ENCODE peak calls at places on chromosomes 7 and 10, in six cellular contexts. V is HCT116, K is GM12865, D is HAP-1, A is neural progenitor cell, X is AG10803. P is an unnamed sample.

GRCh38 chr10:14156101-14156500 is 174.6 kb downstream of the FRMD4A start:
- DNase-seq in X (no peak), A (no peak), K (no peak), V (no peak), D (no peak), P (no peak)

GRCh38 chr7:155071121-155071651 is 1.1 kb downstream of the HTR5A start:
- DNase-seq in X (no peak), K (no peak), D (no peak), A (no peak), V (no peak), P (no peak)

GRCh38 chr10:129728246-129728820 is 235.7 kb downstream of the EBF3 start:
- DNase-seq in X (no peak), V (no peak), A (no peak), K (no peak), D (no peak), P (no peak)

GRCh38 chr10:101829561-101830315 is 11.5 kb upstream of the OGA start:
- DNase-seq in D (no peak), A (peak; percentile 92), V (no peak), K (peak; percentile 74), X (no peak), P (no peak)

GRCh38 chr7:33261585-33261984 is 132.2 kb downstream of the BBS9 start:
- DNase-seq in D (no peak), A (no peak), V (no peak), X (peak; percentile 36), K (peak; percentile 45), P (no peak)

GRCh38 chr10:5089869-5090268 is 4.3 kb upstream of the AKR1C3 start:
- DNase-seq in K (peak; percentile 38), A (peak; percentile 57), V (peak; percentile 34), D (no peak), X (peak; percentile 40), P (no peak)

GRCh38 chr10:130388746-130389145 is 252.6 kb downstream of the GLRX3 start:
- DNase-seq in X (no peak), D (no peak), V (no peak), A (no peak), K (no peak), P (no peak)

GRCh38 chr10:32972454-32972853 is 14.4 kb upstream of the ITGB1 start:
- DNase-seq in X (no peak), D (no peak), K (peak; percentile 16), A (no peak), V (no peak), P (no peak)

GRCh38 chr10:99346247-99346646 is 17.1 kb downstream of the CNNM1 start:
- DNase-seq in A (no peak), K (no peak), X (peak; percentile 93), V (no peak), D (no peak), P (peak; percentile 21)

GRCh38 chr10:49610735-49611165 is 640 bp downstream of the SLC18A3 start:
- DNase-seq in D (no peak), A (no peak), X (no peak), V (no peak), K (no peak), P (no peak)

GRCh38 chr10:49608925-49609282 is 1.2 kb upstream of the SLC18A3 start:
- DNase-seq in D (no peak), K (no peak), V (no peak), A (peak; percentile 35), X (no peak), P (no peak)

GRCh38 chr10:49609283-49610014 is 661 bp upstream of the SLC18A3 start:
- DNase-seq in D (no peak), A (peak; percentile 52), V (no peak), K (no peak), X (no peak), P (no peak)

GRCh38 chr10:49611166-49611814 is 1.2 kb downstream of the SLC18A3 start:
- DNase-seq in A (peak; percentile 77), D (no peak), V (no peak), X (no peak), K (no peak), P (no peak)

GRCh38 chr10:49610015-49610734 is at the start of gene SLC18A3:
- DNase-seq in D (no peak), V (no peak), X (no peak), K (no peak), A (peak; percentile 71), P (no peak)
- H3K4me3 ChIP-seq in D (no peak within 1 kb of the TSS), V (no peak within 1 kb of the TSS), X (no peak within 1 kb of the TSS), K (no peak within 1 kb of the TSS), A (peak within 1 kb of the TSS; percentile 45), P (no peak within 1 kb of the TSS)

DNA sequence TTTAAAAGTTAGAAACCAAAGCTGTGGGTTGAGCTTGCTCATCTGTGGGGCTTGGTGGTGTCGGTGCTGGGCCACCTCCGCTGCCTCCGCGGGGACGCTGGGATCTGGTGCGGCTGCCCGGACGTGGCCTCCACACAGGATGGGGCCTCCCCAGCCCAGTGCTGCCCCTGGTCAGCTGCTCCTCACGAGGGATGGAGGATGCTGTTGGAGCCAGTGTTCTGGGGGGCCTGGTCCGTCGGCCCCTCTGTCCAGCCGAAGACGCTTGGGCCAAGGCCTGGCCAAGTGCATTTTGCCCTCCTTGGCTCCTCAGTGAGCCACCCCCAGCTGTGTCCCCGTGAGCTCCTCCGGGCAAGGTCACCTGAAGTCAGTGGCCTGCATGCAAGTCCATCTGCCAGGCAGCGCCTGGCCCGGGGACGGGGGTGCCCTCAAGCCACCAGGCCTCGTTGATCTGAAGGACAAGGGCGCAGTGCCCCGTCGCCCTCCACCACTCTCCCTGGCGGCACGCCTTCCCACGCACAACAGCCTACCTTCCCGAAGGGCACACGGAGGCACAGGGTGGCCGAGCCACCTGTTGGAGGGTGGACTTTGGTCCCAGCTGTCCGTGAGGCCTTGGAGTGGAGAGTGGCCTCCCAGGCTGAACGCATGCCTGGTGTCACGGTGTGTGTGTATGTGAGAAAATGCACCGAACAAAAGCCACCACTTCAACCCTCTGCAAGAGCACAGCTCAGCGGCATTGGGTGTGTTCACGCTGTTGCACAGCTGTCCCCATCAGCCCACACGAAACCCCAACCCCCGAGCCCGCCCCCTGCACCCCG is 27.3 kb downstream of the KNDC1 start:
- DNase-seq in K (no peak), X (no peak), D (no peak), A (no peak), V (no peak), P (no peak)
- H3K4me3 ChIP-seq in K (no peak overlapping the region), X (no peak overlapping the region), D (no peak overlapping the region), A (no peak overlapping the region), V (no peak overlapping the region), P (no peak overlapping the region)

GRCh38 chr7:4613855-4614548 is 68.1 kb upstream of the FOXK1 start:
- DNase-seq in K (no peak), V (no peak), X (peak; percentile 86), A (no peak), D (no peak), P (peak; percentile 33)
- H3K4me3 ChIP-seq in K (no peak overlapping the region), V (no peak overlapping the region), X (peak overlapping the region; percentile 42), A (no peak overlapping the region), D (no peak overlapping the region), P (peak overlapping the region; percentile 39)

DNA sequence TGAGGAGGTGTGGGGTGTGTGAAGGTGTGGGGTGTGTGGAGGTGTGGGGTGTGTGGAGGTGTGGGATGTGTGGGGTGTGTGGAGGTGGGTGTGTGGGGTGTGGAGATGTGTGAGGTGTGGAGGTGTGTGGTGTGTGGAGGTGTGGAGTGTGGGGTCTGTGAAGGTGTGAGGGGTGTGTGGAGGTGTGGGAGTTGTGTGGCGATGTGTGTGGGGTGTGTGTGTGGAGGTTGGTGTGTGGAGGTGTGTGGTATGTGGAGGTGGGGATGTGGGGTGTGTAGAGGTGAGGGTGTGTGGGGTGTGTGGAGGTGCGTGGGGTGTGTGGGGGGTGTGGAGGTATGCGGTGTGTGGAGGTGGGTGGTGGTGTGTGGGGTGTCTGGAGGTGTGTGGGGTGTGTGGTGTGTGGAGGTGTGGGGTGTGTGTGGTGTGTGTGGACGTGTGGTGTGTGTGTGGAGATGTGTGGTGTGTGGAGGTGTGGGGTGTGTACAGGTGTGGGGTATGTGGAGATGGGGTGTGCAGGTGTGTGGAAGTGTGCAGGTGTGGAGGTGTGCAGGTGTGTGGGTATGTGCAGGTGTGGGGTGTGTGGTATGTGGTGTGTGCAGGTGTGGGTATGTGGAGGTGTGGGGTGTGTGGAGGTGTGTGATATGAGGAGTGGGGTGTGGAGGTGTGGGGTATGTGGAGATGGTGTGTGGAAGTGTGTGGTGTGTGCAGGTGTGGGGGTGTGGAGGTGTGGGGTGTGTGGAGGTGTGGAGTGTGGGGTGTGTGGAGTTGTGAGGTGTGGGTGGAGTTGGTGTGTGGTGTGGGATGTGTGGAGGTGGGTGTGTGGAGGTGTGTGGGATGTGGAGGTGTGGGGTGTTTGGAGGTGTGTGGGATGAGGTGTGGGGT is 34.5 kb downstream of the SPDYE17 start:
- DNase-seq in A (no peak), K (no peak), X (no peak), D (no peak), V (no peak), P (no peak)
- H3K4me3 ChIP-seq in A (no peak overlapping the region), K (no peak overlapping the region), X (no peak overlapping the region), D (no peak overlapping the region), V (no peak overlapping the region), P (no peak overlapping the region)

GRCh38 chr7:142797799-142798377 is 27.1 kb downstream of the PRSS2 start:
- DNase-seq in K (no peak), V (no peak), A (peak; percentile 29), X (no peak), D (no peak), P (no peak)
- H3K4me3 ChIP-seq in K (peak overlapping the region; percentile 69), V (no peak overlapping the region), A (peak overlapping the region; percentile 57), X (no peak overlapping the region), D (no peak overlapping the region), P (no peak overlapping the region)

P was measured in AG04450.